ENCODE peak calls at places on chromosomes 2 and 18, in four cellular contexts. One of them, this sample, is unnamed.

GRCh38 chr2:188523901-188524300 is 232.2 kb downstream of the GULP1 start:
- DNase-seq in body of pancreas: no peak
- DNase-seq in AML-193: no peak
- DNase-seq in T-helper 9 cell: no peak
- DNase-seq in this sample: no peak

GRCh38 chr2:207504513-207505171 is 25.1 kb upstream of the CREB1 start:
- DNase-seq in body of pancreas: peak
- DNase-seq in AML-193: no peak
- DNase-seq in T-helper 9 cell: no peak
- DNase-seq in this sample: no peak

GRCh38 chr2:189581354-189582139 is 961 bp upstream of the SLC40A1 start:
- DNase-seq in T-helper 9 cell: peak
- DNase-seq in AML-193: no peak
- DNase-seq in body of pancreas: peak
- DNase-seq in this sample: no peak

GRCh38 chr2:196293751-196294486 is 122.5 kb upstream of the STK17B start:
- DNase-seq in body of pancreas: no peak
- DNase-seq in AML-193: no peak
- DNase-seq in T-helper 9 cell: no peak
- DNase-seq in this sample: no peak

GRCh38 chr2:170341684-170342631 is 164.0 kb downstream of the MYO3B start:
- DNase-seq in AML-193: no peak
- DNase-seq in T-helper 9 cell: no peak
- DNase-seq in body of pancreas: no peak
- DNase-seq in this sample: no peak

GRCh38 chr2:25714740-25715139 is 41.4 kb upstream of the DTNB start:
- DNase-seq in T-helper 9 cell: no peak
- DNase-seq in AML-193: peak
- DNase-seq in body of pancreas: no peak
- DNase-seq in this sample: no peak

GRCh38 chr2:190649798-190650390 is 1.0 kb downstream of the NAB1 start:
- DNase-seq in T-helper 9 cell: no peak
- DNase-seq in AML-193: peak
- DNase-seq in body of pancreas: peak
- DNase-seq in this sample: no peak

GRCh38 chr2:55923091-55923977 is at the start of gene EFEMP1:
- DNase-seq in AML-193: no peak
- DNase-seq in T-helper 9 cell: no peak
- DNase-seq in body of pancreas: peak
- DNase-seq in this sample: no peak

GRCh38 chr18:70384181-70384790 is 95.4 kb downstream of the SOCS6 start:
- DNase-seq in body of pancreas: no peak
- DNase-seq in T-helper 9 cell: no peak
- DNase-seq in AML-193: no peak
- DNase-seq in this sample: no peak

GRCh38 chr2:231017250-231017636 is 20.1 kb upstream of the C2orf72 start:
- DNase-seq in AML-193: no peak
- DNase-seq in T-helper 9 cell: no peak
- DNase-seq in body of pancreas: no peak
- DNase-seq in this sample: no peak

GRCh38 chr2:114160263-114161001 is 270.5 kb downstream of the ACTR3 start:
- DNase-seq in T-helper 9 cell: no peak
- DNase-seq in body of pancreas: peak
- DNase-seq in AML-193: no peak
- DNase-seq in this sample: no peak

GRCh38 chr2:222900354-222900753 is 39.5 kb downstream of the ACSL3 start:
- DNase-seq in T-helper 9 cell: no peak
- DNase-seq in AML-193: no peak
- DNase-seq in body of pancreas: no peak
- DNase-seq in this sample: no peak

GRCh38 chr18:24915547-24915946 is 436.4 kb downstream of the ZNF521 start:
- DNase-seq in AML-193: no peak
- DNase-seq in T-helper 9 cell: no peak
- DNase-seq in body of pancreas: no peak
- DNase-seq in this sample: no peak